ENCODE peak calls at places on chromosome 1, in nine cellular contexts. One of them, this sample, is unnamed. For H3K4me1, the result is how much of the 10 kb centered on the place peaks cover.

GRCh38 chr1:231867607-231868006 is 241.0 kb downstream of the DISC1 start:
- DNase-seq in uterus: no peak
- DNase-seq in Peyer's patch: no peak
- DNase-seq in prostate gland: no peak
- DNase-seq in testis: no peak
- DNase-seq in ovary: no peak
- DNase-seq in fibroblast of lung: peak
- DNase-seq in left lung: no peak
- DNase-seq in DND-41: no peak
- DNase-seq in this sample: no peak

GRCh38 chr1:203179328-203180009 is 3.8 kb upstream of the MYBPH start:
- DNase-seq in uterus: no peak
- DNase-seq in Peyer's patch: no peak
- DNase-seq in prostate gland: no peak
- DNase-seq in testis: no peak
- DNase-seq in ovary: no peak
- DNase-seq in fibroblast of lung: no peak
- DNase-seq in left lung: no peak
- DNase-seq in DND-41: no peak
- DNase-seq in this sample: no peak

GRCh38 chr1:49052102-49052501 is 275.4 kb upstream of the BEND5 start:
- DNase-seq in uterus: no peak
- DNase-seq in Peyer's patch: no peak
- DNase-seq in prostate gland: no peak
- DNase-seq in testis: no peak
- DNase-seq in ovary: no peak
- DNase-seq in fibroblast of lung: no peak
- DNase-seq in left lung: no peak
- DNase-seq in DND-41: no peak
- DNase-seq in this sample: no peak

GRCh38 chr1:44616991-44617702 is 57.1 kb downstream of the TMEM53 start:
- DNase-seq in uterus: peak
- DNase-seq in Peyer's patch: no peak
- DNase-seq in prostate gland: no peak
- DNase-seq in testis: no peak
- DNase-seq in ovary: no peak
- DNase-seq in fibroblast of lung: peak
- DNase-seq in left lung: no peak
- DNase-seq in DND-41: no peak
- DNase-seq in this sample: no peak

GRCh38 chr1:179808503-179808902 is 65.4 kb downstream of the FAM163A start:
- DNase-seq in uterus: no peak
- DNase-seq in Peyer's patch: no peak
- DNase-seq in prostate gland: no peak
- DNase-seq in testis: no peak
- DNase-seq in ovary: no peak
- DNase-seq in fibroblast of lung: no peak
- DNase-seq in left lung: no peak
- DNase-seq in DND-41: no peak
- DNase-seq in this sample: no peak

GRCh38 chr1:111462368-111463028 is 11.3 kb upstream of the C1orf162 start:
- DNase-seq in uterus: no peak
- DNase-seq in Peyer's patch: no peak
- DNase-seq in prostate gland: no peak
- DNase-seq in testis: no peak
- DNase-seq in ovary: no peak
- DNase-seq in fibroblast of lung: no peak
- DNase-seq in left lung: no peak
- DNase-seq in DND-41: no peak
- DNase-seq in this sample: no peak

GRCh38 chr1:178702141-178702540 is 22.9 kb upstream of the RALGPS2 start:
- DNase-seq in uterus: no peak
- DNase-seq in Peyer's patch: no peak
- DNase-seq in prostate gland: no peak
- DNase-seq in testis: no peak
- DNase-seq in ovary: no peak
- DNase-seq in fibroblast of lung: peak
- DNase-seq in left lung: no peak
- DNase-seq in DND-41: no peak
- DNase-seq in this sample: no peak

GRCh38 chr1:3456449-3456963 is 2.0 kb downstream of the ARHGEF16 start:
- DNase-seq in uterus: no peak
- DNase-seq in Peyer's patch: no peak
- DNase-seq in prostate gland: no peak
- DNase-seq in testis: no peak
- DNase-seq in ovary: no peak
- DNase-seq in fibroblast of lung: no peak
- DNase-seq in left lung: no peak
- DNase-seq in DND-41: no peak
- DNase-seq in this sample: no peak

GRCh38 chr1:50424940-50425375 is 1.7 kb upstream of the DMRTA2 start:
- DNase-seq in uterus: no peak
- DNase-seq in Peyer's patch: no peak
- DNase-seq in prostate gland: no peak
- DNase-seq in testis: no peak
- DNase-seq in ovary: no peak
- DNase-seq in fibroblast of lung: no peak
- DNase-seq in left lung: no peak
- DNase-seq in DND-41: no peak
- DNase-seq in this sample: no peak

GRCh38 chr1:50422946-50423669 is at the start of gene DMRTA2:
- DNase-seq in uterus: no peak
- DNase-seq in Peyer's patch: no peak
- DNase-seq in prostate gland: no peak
- DNase-seq in testis: no peak
- DNase-seq in ovary: no peak
- DNase-seq in fibroblast of lung: peak
- DNase-seq in left lung: no peak
- DNase-seq in DND-41: no peak
- DNase-seq in this sample: no peak

GRCh38 chr1:50425376-50426107 is 2.3 kb upstream of the DMRTA2 start:
- DNase-seq in uterus: no peak
- DNase-seq in Peyer's patch: no peak
- DNase-seq in prostate gland: no peak
- DNase-seq in testis: no peak
- DNase-seq in ovary: no peak
- DNase-seq in fibroblast of lung: no peak
- DNase-seq in left lung: no peak
- DNase-seq in DND-41: no peak
- DNase-seq in this sample: no peak

GRCh38 chr1:50423670-50424000 is 392 bp upstream of the DMRTA2 start:
- DNase-seq in uterus: no peak
- DNase-seq in Peyer's patch: no peak
- DNase-seq in prostate gland: no peak
- DNase-seq in testis: no peak
- DNase-seq in ovary: no peak
- DNase-seq in fibroblast of lung: no peak
- DNase-seq in left lung: no peak
- DNase-seq in DND-41: no peak
- DNase-seq in this sample: no peak

DNA sequence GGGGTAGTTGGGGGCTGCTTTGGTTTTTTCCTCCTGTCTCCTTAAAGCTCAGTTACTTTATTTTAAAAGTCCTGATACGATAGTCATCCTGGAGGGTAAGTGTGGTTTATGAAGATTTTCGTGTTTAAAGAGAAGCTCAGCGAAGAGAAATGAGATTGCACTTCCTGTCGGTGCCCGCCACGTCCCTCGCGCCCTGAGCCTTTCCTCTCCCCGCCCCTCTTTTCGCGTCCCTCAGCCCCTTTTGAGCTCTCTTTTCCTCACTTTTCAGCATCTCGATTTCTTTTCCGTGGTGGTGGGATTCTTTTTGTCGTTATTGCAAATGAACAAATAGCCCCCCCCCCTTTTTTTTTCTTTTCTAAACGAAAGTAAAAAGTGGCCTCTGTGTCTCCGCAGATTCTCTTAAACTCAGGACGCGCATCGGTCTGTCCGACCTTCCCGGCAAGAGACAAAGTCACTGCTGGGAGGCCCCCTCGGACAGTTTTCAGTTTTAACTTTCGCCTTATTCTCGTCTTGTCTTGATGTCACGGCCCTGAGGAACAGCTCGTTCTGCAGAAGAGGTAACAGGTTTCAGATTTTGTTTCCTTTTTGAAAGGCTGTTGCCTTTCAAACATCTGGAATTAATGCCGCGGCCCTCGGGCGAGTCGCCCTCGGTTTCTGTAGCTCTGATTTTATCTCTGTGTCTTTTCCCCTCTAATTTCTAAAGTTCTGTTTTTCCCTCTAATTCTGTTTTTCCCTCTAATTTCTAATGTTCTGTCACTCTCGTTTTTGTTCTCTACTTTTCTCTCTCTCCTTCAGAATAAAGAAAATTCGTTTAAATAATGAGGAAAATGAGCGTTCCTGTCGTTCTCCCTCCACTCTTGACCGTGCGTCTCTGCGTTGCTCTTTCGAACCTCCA is 1.0 kb upstream of the DMRTA2 start:
- DNase-seq in uterus: no peak
- DNase-seq in Peyer's patch: no peak
- DNase-seq in prostate gland: no peak
- DNase-seq in testis: no peak
- DNase-seq in ovary: no peak
- DNase-seq in fibroblast of lung: no peak
- DNase-seq in left lung: no peak
- DNase-seq in DND-41: no peak
- DNase-seq in this sample: no peak
- H3K4me1 ChIP-seq in uterus: under half
- H3K4me1 ChIP-seq in Peyer's patch: under half
- H3K4me1 ChIP-seq in prostate gland: under half
- H3K4me1 ChIP-seq in testis: under half
- H3K4me1 ChIP-seq in ovary: under half
- H3K4me1 ChIP-seq in fibroblast of lung: under half
- H3K4me1 ChIP-seq in left lung: under half
- H3K4me1 ChIP-seq in DND-41: under half
- H3K4me1 ChIP-seq in this sample: under half

GRCh38 chr1:39613250-39613649 is 26.2 kb downstream of the HEYL start:
- DNase-seq in uterus: no peak
- DNase-seq in Peyer's patch: no peak
- DNase-seq in prostate gland: no peak
- DNase-seq in testis: no peak
- DNase-seq in ovary: no peak
- DNase-seq in fibroblast of lung: no peak
- DNase-seq in left lung: no peak
- DNase-seq in DND-41: no peak
- DNase-seq in this sample: no peak

GRCh38 chr1:39614488-39614887 is 25.0 kb downstream of the HEYL start:
- DNase-seq in uterus: no peak
- DNase-seq in Peyer's patch: no peak
- DNase-seq in prostate gland: no peak
- DNase-seq in testis: no peak
- DNase-seq in ovary: no peak
- DNase-seq in fibroblast of lung: no peak
- DNase-seq in left lung: no peak
- DNase-seq in DND-41: no peak
- DNase-seq in this sample: no peak

GRCh38 chr1:39609618-39610331 is 29.7 kb downstream of the HEYL start:
- DNase-seq in uterus: peak
- DNase-seq in Peyer's patch: peak
- DNase-seq in prostate gland: peak
- DNase-seq in testis: peak
- DNase-seq in ovary: peak
- DNase-seq in fibroblast of lung: peak
- DNase-seq in left lung: peak
- DNase-seq in DND-41: peak
- DNase-seq in this sample: no peak

DNA sequence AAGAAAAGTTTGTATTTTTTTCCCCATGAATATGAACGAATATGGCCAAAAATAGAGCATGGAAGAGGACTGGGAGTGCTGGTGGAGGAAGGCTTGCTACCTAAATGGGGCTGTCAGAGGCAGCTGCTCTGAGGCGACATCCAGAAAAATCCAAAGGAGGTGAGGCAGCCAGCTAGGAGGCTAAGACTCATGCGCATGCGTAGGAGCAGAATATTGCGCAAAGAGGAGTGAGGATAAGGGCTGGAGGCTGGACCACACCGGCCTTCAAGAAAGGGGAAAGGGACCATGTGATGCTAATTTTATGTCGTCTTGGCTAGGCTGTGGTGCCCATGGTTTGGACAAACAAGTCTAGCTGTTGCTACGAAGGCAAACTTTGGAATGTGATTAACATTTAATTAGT is 30.5 kb downstream of the HEYL start:
- DNase-seq in uterus: no peak
- DNase-seq in Peyer's patch: no peak
- DNase-seq in prostate gland: no peak
- DNase-seq in testis: peak
- DNase-seq in ovary: no peak
- DNase-seq in fibroblast of lung: no peak
- DNase-seq in left lung: no peak
- DNase-seq in DND-41: no peak
- DNase-seq in this sample: no peak
- H3K4me3 ChIP-seq in uterus: no peak
- H3K4me3 ChIP-seq in Peyer's patch: no peak
- H3K4me3 ChIP-seq in prostate gland: no peak
- H3K4me3 ChIP-seq in testis: no peak
- H3K4me3 ChIP-seq in ovary: no peak
- H3K4me3 ChIP-seq in fibroblast of lung: no peak
- H3K4me3 ChIP-seq in left lung: no peak
- H3K4me3 ChIP-seq in DND-41: no peak
- H3K4me3 ChIP-seq in this sample: no peak

GRCh38 chr1:55213029-55213884 is 1.9 kb downstream of the USP24 start:
- DNase-seq in uterus: no peak
- DNase-seq in Peyer's patch: no peak
- DNase-seq in prostate gland: no peak
- DNase-seq in testis: no peak
- DNase-seq in ovary: no peak
- DNase-seq in fibroblast of lung: peak
- DNase-seq in left lung: no peak
- DNase-seq in DND-41: no peak
- DNase-seq in this sample: no peak

GRCh38 chr1:55213885-55214213 is 1.3 kb downstream of the USP24 start:
- DNase-seq in uterus: no peak
- DNase-seq in Peyer's patch: peak
- DNase-seq in prostate gland: no peak
- DNase-seq in testis: no peak
- DNase-seq in ovary: no peak
- DNase-seq in fibroblast of lung: no peak
- DNase-seq in left lung: no peak
- DNase-seq in DND-41: peak
- DNase-seq in this sample: no peak

GRCh38 chr1:55211909-55212308 is 3.3 kb downstream of the USP24 start:
- DNase-seq in uterus: no peak
- DNase-seq in Peyer's patch: peak
- DNase-seq in prostate gland: no peak
- DNase-seq in testis: no peak
- DNase-seq in ovary: no peak
- DNase-seq in fibroblast of lung: no peak
- DNase-seq in left lung: no peak
- DNase-seq in DND-41: no peak
- DNase-seq in this sample: no peak

GRCh38 chr1:55211456-55211855 is 3.7 kb downstream of the USP24 start:
- DNase-seq in uterus: no peak
- DNase-seq in Peyer's patch: no peak
- DNase-seq in prostate gland: no peak
- DNase-seq in testis: no peak
- DNase-seq in ovary: no peak
- DNase-seq in fibroblast of lung: no peak
- DNase-seq in left lung: no peak
- DNase-seq in DND-41: no peak
- DNase-seq in this sample: no peak

GRCh38 chr1:55212349-55213028 is 2.7 kb downstream of the USP24 start:
- DNase-seq in uterus: no peak
- DNase-seq in Peyer's patch: peak
- DNase-seq in prostate gland: no peak
- DNase-seq in testis: no peak
- DNase-seq in ovary: no peak
- DNase-seq in fibroblast of lung: peak
- DNase-seq in left lung: peak
- DNase-seq in DND-41: peak
- DNase-seq in this sample: no peak
- H3K4me1 ChIP-seq in uterus: under half
- H3K4me1 ChIP-seq in Peyer's patch: under half
- H3K4me1 ChIP-seq in prostate gland: under half
- H3K4me1 ChIP-seq in testis: under half
- H3K4me1 ChIP-seq in ovary: under half
- H3K4me1 ChIP-seq in fibroblast of lung: under half
- H3K4me1 ChIP-seq in left lung: under half
- H3K4me1 ChIP-seq in DND-41: under half
- H3K4me1 ChIP-seq in this sample: under half

GRCh38 chr1:220325306-220325995 is 53.2 kb upstream of the RAB3GAP2 start:
- DNase-seq in uterus: no peak
- DNase-seq in Peyer's patch: no peak
- DNase-seq in prostate gland: no peak
- DNase-seq in testis: no peak
- DNase-seq in ovary: no peak
- DNase-seq in fibroblast of lung: no peak
- DNase-seq in left lung: no peak
- DNase-seq in DND-41: peak
- DNase-seq in this sample: no peak
- H3K4me3 ChIP-seq in uterus: no peak
- H3K4me3 ChIP-seq in Peyer's patch: no peak
- H3K4me3 ChIP-seq in prostate gland: no peak
- H3K4me3 ChIP-seq in testis: no peak
- H3K4me3 ChIP-seq in ovary: no peak
- H3K4me3 ChIP-seq in fibroblast of lung: no peak
- H3K4me3 ChIP-seq in left lung: no peak
- H3K4me3 ChIP-seq in DND-41: no peak
- H3K4me3 ChIP-seq in this sample: no peak